ENCODE peak calls at places on chromosomes 1 and 21, in six cellular contexts. H is cardiac muscle cell, Q is AG10803, E is nephron progenitor cell, O is mesothelial cell of epicardium, B is lower leg skin. A is an unnamed sample.

GRCh38 chr1:226475112-226475511 is 67.2 kb upstream of the PARP1 start:
- DNase-seq in O (no peak), Q (no peak), B (no peak), E (no peak), H (no peak), A (no peak)

GRCh38 chr1:21268281-21269239 is 21.7 kb downstream of the ECE1 start:
- DNase-seq in E (no peak), H (no peak), O (no peak), Q (no peak), B (no peak), A (no peak)

GRCh38 chr1:32997381-32997891 is 32.8 kb upstream of the RNF19B start:
- DNase-seq in B (no peak), Q (peak), E (no peak), O (no peak), H (no peak), A (peak)

GRCh38 chr1:227449051-227449450 is 114.3 kb upstream of the ZNF678 start:
- DNase-seq in Q (peak), B (no peak), H (peak), O (no peak), E (peak), A (peak)

GRCh38 chr1:7948950-7949349 is 8.3 kb upstream of the TNFRSF9 start:
- DNase-seq in H (no peak), Q (peak), O (no peak), E (no peak), B (no peak), A (peak)

GRCh38 chr1:7454052-7454815 is 316.9 kb upstream of the VAMP3 start:
- DNase-seq in Q (peak), E (peak), B (no peak), O (no peak), H (peak), A (peak)

GRCh38 chr1:228337711-228338520 is 68.7 kb downstream of the TRIM11 start:
- DNase-seq in Q (no peak), E (peak), B (no peak), O (no peak), H (no peak), A (no peak)

GRCh38 chr1:24642481-24643361 is at the start of gene SRRM1:
- DNase-seq in H (peak), B (peak), E (peak), O (peak), Q (peak), A (peak)

GRCh38 chr1:24074196-24074595 is 37.7 kb downstream of the MYOM3 start:
- DNase-seq in E (no peak), O (no peak), Q (no peak), H (no peak), B (no peak), A (no peak)

GRCh38 chr21:45248893-45249381 is 38.8 kb downstream of the POFUT2 start:
- DNase-seq in O (no peak), Q (peak), H (peak), E (no peak), B (no peak), A (no peak)

GRCh38 chr21:28160378-28160777 is 832.3 kb downstream of the LTN1 start:
- DNase-seq in E (no peak), H (no peak), B (peak), O (no peak), Q (peak), A (no peak)

GRCh38 chr1:22469219-22469618 is 17.6 kb downstream of the ZBTB40 start:
- DNase-seq in Q (no peak), B (no peak), H (no peak), O (no peak), E (no peak), A (no peak)

GRCh38 chr1:24472527-24473251 is 29.9 kb upstream of the RCAN3 start:
- DNase-seq in O (no peak), H (no peak), B (no peak), E (no peak), Q (no peak), A (no peak)

DNA sequence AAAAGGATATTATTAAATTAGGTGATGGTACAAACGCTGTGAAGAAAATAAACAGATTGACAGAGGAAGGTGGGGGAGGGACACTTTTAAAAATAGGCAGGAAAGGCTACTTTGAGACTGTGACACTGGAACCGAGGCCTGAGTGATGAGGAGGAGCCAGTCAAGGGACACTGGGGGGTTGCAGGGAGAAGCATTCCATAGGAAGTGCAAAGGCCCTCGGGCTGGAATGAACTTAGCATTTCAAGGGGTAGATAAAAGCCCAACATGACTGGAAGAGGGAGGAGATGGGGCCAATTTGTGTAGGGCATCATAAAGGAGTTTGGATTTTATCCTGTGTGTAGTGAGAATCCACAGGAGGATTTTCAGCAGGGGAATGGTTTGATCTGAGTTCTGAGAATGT is 15.9 kb downstream of the C1orf94 start:
- DNase-seq in B (no peak), O (no peak), H (no peak), Q (no peak), E (no peak), A (no peak)
- TF ChIP-seq CTCF in B (no peak), O (no peak), H (no peak), Q (no peak), E (no peak), A (no peak)

GRCh38 chr1:180917306-180918065 is 4.8 kb downstream of the KIAA1614 start:
- DNase-seq in H (no peak), O (no peak), Q (peak), E (no peak), B (no peak), A (no peak)
- TF ChIP-seq CTCF in H (peak), O (no peak), Q (peak), E (no peak), B (no peak), A (peak)

GRCh38 chr1:207319207-207319606 is 2.3 kb upstream of the CD55 start:
- DNase-seq in Q (no peak), E (no peak), H (no peak), O (no peak), B (no peak), A (no peak)

GRCh38 chr1:207318072-207318619 is 3.3 kb upstream of the CD55 start:
- DNase-seq in B (no peak), Q (no peak), E (no peak), H (no peak), O (no peak), A (no peak)

GRCh38 chr1:207321790-207322530 is 482 bp downstream of the CD55 start:
- DNase-seq in E (no peak), H (peak), Q (peak), B (no peak), O (no peak), A (no peak)

GRCh38 chr1:207323425-207323976 is 2.0 kb downstream of the CD55 start:
- DNase-seq in Q (no peak), B (no peak), H (no peak), E (no peak), O (no peak), A (no peak)

DNA sequence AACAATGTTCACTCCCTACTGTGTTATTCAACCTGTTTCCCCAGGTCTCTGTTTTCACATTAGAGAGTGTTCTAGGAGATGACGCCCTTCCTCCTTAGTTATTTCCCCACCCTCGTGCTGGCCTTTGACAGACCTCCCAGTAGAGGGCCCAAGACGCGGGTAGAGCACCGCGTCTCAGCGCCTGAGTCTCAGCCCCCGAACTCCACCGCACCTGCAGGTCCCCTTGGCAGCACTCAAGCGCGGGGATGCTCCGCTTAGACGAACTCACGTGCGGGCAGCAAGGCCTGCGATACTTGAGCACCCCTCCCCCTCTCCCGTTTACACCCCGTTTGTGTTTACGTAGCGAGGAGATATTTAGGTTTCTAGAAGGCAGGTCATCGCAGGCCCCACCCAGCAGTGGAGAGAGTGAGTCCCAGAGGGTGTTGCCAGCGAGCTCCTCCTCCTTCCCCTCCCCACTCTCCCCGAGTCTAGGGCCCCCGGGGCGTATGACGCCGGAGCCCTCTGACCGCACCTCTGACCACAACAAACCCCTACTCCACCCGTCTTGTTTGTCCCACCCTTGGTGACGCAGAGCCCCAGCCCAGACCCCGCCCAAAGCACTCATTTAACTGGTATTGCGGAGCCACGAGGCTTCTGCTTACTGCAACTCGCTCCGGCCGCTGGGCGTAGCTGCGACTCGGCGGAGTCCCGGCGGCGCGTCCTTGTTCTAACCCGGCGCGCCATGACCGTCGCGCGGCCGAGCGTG is at the start of gene CD55:
- DNase-seq in O (peak), E (peak), B (peak), H (peak), Q (peak), A (peak)
- TF ChIP-seq CTCF in O (peak), E (no peak), B (no peak), H (peak), Q (peak), A (peak)

GRCh38 chr1:178241837-178242236 is 147.9 kb downstream of the RASAL2 start:
- DNase-seq in E (no peak), Q (no peak), O (no peak), B (no peak), H (no peak), A (no peak)
- TF ChIP-seq CTCF in E (peak), Q (no peak), O (peak), B (no peak), H (no peak), A (peak)

GRCh38 chr1:115652236-115652788 is 10.5 kb downstream of the VANGL1 start:
- DNase-seq in H (no peak), E (no peak), O (no peak), B (no peak), Q (no peak), A (no peak)

GRCh38 chr1:115649964-115650363 is 8.2 kb downstream of the VANGL1 start:
- DNase-seq in H (peak), E (peak), Q (no peak), O (no peak), B (no peak), A (no peak)

GRCh38 chr1:115650961-115651360 is 9.2 kb downstream of the VANGL1 start:
- DNase-seq in H (no peak), Q (no peak), E (no peak), B (no peak), O (no peak), A (no peak)

GRCh38 chr1:115648717-115649691 is 7.2 kb downstream of the VANGL1 start:
- DNase-seq in B (no peak), Q (no peak), E (no peak), H (peak), O (no peak), A (no peak)

GRCh38 chr1:115651391-115651790 is 9.6 kb downstream of the VANGL1 start:
- DNase-seq in E (no peak), H (no peak), O (no peak), B (no peak), Q (no peak), A (no peak)
- TF ChIP-seq CTCF in E (no peak), H (no peak), O (no peak), B (no peak), Q (no peak), A (no peak)